ENCODE peak calls at places on chromosomes 5 and 9, in four cellular contexts. W, X, F and T are unnamed samples. For H3K9me3, the result is how much of the 10 kb centered on the place peaks cover.

GRCh38 chr5:4981612-4982011 is 158.5 kb upstream of the ADAMTS16 start:
- DNase-seq in X (no peak), F (no peak), W (no peak), T (no peak)

GRCh38 chr9:119221281-119221680 is 148.0 kb downstream of the BRINP1 start:
- DNase-seq in W (no peak), X (no peak), F (no peak), T (no peak)

GRCh38 chr5:171600736-171601265 is 181.4 kb downstream of the FGF18 start:
- DNase-seq in F (no peak), W (no peak), X (no peak), T (no peak)

GRCh38 chr5:154971501-154971900 is 30.6 kb downstream of the MRPL22 start:
- DNase-seq in W (no peak), F (no peak), X (no peak), T (no peak)

GRCh38 chr5:69129413-69129812 is 35.6 kb downstream of the SLC30A5 start:
- DNase-seq in X (peak), W (no peak), F (no peak), T (no peak)

GRCh38 chr9:81462759-81463158 is 226.6 kb downstream of the TLE1 start:
- DNase-seq in F (no peak), X (no peak), W (no peak), T (no peak)

GRCh38 chr5:154708845-154709244 is 46.3 kb upstream of the LARP1 start:
- DNase-seq in F (no peak), X (no peak), W (no peak), T (no peak)

GRCh38 chr5:147483961-147484707 is 25.7 kb downstream of the DPYSL3 start:
- DNase-seq in W (no peak), X (peak), F (peak), T (no peak)

GRCh38 chr5:172640822-172641358 is at the start of gene NEURL1B:
- DNase-seq in F (no peak), X (peak), W (peak), T (peak)

GRCh38 chr9:33446507-33447403 is 638 bp downstream of the AQP3 start:
- DNase-seq in X (peak), F (no peak), W (peak), T (peak)

GRCh38 chr5:57804007-57804444 is 321.4 kb upstream of the ACTBL2 start:
- DNase-seq in X (peak), F (peak), W (no peak), T (no peak)

GRCh38 chr5:105882956-105883481 is 1787.7 kb downstream of the EFNA5 start:
- DNase-seq in X (no peak), F (no peak), W (no peak), T (no peak)

GRCh38 chr5:121913397-121913796 is 48.4 kb upstream of the SRFBP1 start:
- DNase-seq in F (no peak), W (no peak), X (no peak), T (no peak)

GRCh38 chr5:143594913-143595818 is 191.7 kb upstream of the NR3C1 start:
- DNase-seq in W (no peak), F (no peak), X (peak), T (no peak)

GRCh38 chr5:14268236-14268701 is 125.1 kb downstream of the TRIO start:
- DNase-seq in W (no peak), X (peak), F (no peak), T (no peak)

GRCh38 chr5:154262376-154262775 is 71.8 kb downstream of the GALNT10 start:
- DNase-seq in X (no peak), F (no peak), W (no peak), T (no peak)

GRCh38 chr9:77457916-77458592 is 190.1 kb downstream of the GNA14 start:
- DNase-seq in W (no peak), F (peak), X (peak), T (no peak)

DNA sequence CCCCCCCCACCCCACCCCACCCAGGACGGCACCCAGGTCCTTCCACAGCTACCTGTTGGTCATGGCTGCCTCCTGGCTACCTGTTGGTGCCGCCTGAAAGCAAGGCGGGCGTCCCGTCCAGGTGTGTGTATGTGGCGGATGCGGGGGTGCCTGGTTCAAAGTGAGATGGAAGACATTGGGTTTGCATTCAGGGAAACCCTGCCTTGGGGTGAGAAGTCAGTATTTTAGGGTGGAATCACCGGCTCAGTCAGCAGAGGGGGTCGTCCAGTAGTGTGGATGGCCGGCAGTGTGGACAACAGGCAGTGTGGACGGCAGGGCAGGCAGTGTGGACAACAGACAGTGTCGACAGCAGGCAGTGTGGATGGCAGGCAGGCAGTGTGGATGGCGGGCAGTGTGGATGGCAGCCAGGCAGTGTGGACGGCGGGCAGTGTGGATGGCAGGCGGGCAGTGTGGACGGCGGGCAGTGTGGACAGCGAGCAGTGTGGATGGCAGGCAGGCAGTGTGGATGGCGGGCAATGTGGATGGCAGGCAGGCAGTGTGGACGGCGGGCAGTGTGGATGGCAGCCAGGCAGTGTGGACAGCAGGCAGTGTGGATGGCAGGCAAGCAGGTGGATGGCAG is 28.0 kb downstream of the NKD2 start:
- DNase-seq in F (no peak), W (no peak), X (no peak), T (no peak)
- H3K9me3 ChIP-seq in F (under half), W (under half), X (under half), T (under half)

DNA sequence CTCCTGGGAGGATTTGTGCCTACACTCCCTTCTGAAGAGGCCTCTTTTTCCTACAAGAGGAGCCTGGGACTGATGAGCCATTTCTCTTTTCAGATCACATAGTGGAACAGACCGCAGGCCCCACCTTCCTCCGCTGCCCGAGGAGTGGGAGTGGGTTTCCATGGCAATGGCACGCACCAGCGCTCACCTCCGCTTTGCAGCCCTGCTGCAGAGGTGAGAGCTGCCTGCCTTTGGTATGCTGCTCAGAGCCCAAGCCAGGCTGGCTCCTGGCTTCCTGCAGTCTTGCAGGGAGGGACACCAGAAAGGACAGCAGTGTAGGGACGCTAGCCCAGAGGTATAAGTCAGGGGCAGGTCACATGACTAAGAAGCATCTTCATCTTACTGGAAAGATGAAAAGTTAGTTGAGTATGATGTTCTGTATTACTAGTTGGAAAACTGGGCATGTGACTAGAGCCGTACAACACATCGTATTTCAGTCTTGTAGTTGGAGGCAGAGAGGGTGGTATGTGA is 12.4 kb downstream of the PTTG1 start:
- DNase-seq in W (no peak), F (no peak), X (no peak), T (no peak)
- H3K4me3 ChIP-seq in W (no peak), F (no peak), X (no peak), T (no peak)

GRCh38 chr9:38687992-38688391 is 31.9 kb downstream of the FAM240B start:
- DNase-seq in W (no peak), F (no peak), X (no peak), T (no peak)
- H3K9me3 ChIP-seq in W (under half), F (under half), X (under half), T (under half)

GRCh38 chr9:136655244-136656225 is 7.2 kb upstream of the EGFL7 start:
- DNase-seq in W (no peak), X (no peak), F (no peak), T (peak)

GRCh38 chr9:136657975-136658848 is 4.5 kb upstream of the EGFL7 start:
- DNase-seq in F (no peak), W (no peak), X (no peak), T (peak)

GRCh38 chr9:136656339-136656738 is 6.4 kb upstream of the EGFL7 start:
- DNase-seq in W (no peak), X (no peak), F (no peak), T (no peak)

GRCh38 chr9:136658849-136659535 is 3.7 kb upstream of the EGFL7 start:
- DNase-seq in X (no peak), F (no peak), W (no peak), T (peak)

GRCh38 chr9:136656795-136657611 is 5.7 kb upstream of the EGFL7 start:
- DNase-seq in F (no peak), X (no peak), W (no peak), T (peak)
- H3K4me3 ChIP-seq in F (no peak), X (no peak), W (no peak), T (peak)

DNA sequence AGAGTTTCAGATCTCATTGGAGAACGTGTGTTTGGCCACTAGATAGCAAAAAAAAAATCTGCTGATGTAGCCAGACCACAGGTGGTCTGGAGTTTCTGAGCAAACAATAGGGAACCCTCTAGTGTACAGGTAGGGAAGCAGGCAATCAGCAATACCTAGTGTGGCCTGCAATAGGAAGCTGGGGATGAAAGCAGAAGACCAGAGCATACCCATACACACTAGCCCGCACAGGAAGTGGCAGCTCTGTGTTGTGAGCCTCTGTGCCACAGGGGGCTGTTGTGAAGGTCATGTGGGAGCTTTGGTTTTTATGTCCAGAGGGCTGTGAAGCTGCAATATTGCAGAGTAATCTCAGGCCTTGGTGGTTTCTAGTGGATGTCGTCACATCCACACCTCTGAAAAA is 81.2 kb downstream of the MTAP start:
- DNase-seq in F (no peak), X (no peak), W (no peak), T (no peak)
- H3K9me3 ChIP-seq in F (under half), X (under half), W (under half), T (under half)

GRCh38 chr9:137878146-137878941 is 762 bp downstream of the CACNA1B start:
- DNase-seq in X (peak), W (no peak), F (no peak), T (no peak)
- H3K4me3 ChIP-seq in X (no peak), W (peak), F (peak), T (peak)